ENCODE peak calls at places on chromosomes 6 and 20, in ten cellular contexts. One of them, this sample, is unnamed.
A peak's percentile ranks its signal among the peaks of the same experiment; 100 is the strongest.

GRCh38 chr6:139135578-139136545 is 982 bp downstream of the HECA start:
- DNase-seq in fibroblast of lung: no peak
- DNase-seq in transverse colon: peak; percentile 78
- DNase-seq in left ventricle myocardium inferior: peak; percentile 78
- DNase-seq in CD4-positive, alpha-beta T cell: peak; percentile 59
- DNase-seq in AG04450: no peak
- DNase-seq in HCT116: no peak
- DNase-seq in tibial nerve: no peak
- DNase-seq in heart left ventricle: peak; percentile 91
- DNase-seq in spleen: peak; percentile 97
- DNase-seq in this sample: no peak

GRCh38 chr20:1803216-1804128 is 91.7 kb upstream of the SIRPA start:
- DNase-seq in fibroblast of lung: peak; percentile 77
- DNase-seq in transverse colon: peak; percentile 58
- DNase-seq in left ventricle myocardium inferior: peak; percentile 72
- DNase-seq in CD4-positive, alpha-beta T cell: no peak
- DNase-seq in AG04450: no peak
- DNase-seq in HCT116: no peak
- DNase-seq in tibial nerve: no peak
- DNase-seq in heart left ventricle: peak; percentile 86
- DNase-seq in spleen: peak; percentile 96
- DNase-seq in this sample: no peak

GRCh38 chr6:157157228-157157627 is 166.1 kb downstream of the TMEM242 start:
- DNase-seq in fibroblast of lung: no peak
- DNase-seq in transverse colon: no peak
- DNase-seq in left ventricle myocardium inferior: no peak
- DNase-seq in CD4-positive, alpha-beta T cell: no peak
- DNase-seq in AG04450: no peak
- DNase-seq in HCT116: no peak
- DNase-seq in tibial nerve: no peak
- DNase-seq in heart left ventricle: no peak
- DNase-seq in spleen: no peak
- DNase-seq in this sample: no peak

GRCh38 chr20:8414611-8415274 is 282.7 kb downstream of the PLCB1 start:
- DNase-seq in fibroblast of lung: peak; percentile 78
- DNase-seq in transverse colon: no peak
- DNase-seq in left ventricle myocardium inferior: no peak
- DNase-seq in CD4-positive, alpha-beta T cell: no peak
- DNase-seq in AG04450: no peak
- DNase-seq in HCT116: peak; percentile 6
- DNase-seq in tibial nerve: no peak
- DNase-seq in heart left ventricle: no peak
- DNase-seq in spleen: no peak
- DNase-seq in this sample: no peak

GRCh38 chr6:24492475-24492874 is 2.3 kb upstream of the ALDH5A1 start:
- DNase-seq in fibroblast of lung: peak; percentile 16
- DNase-seq in transverse colon: peak; percentile 23
- DNase-seq in left ventricle myocardium inferior: no peak
- DNase-seq in CD4-positive, alpha-beta T cell: no peak
- DNase-seq in AG04450: no peak
- DNase-seq in HCT116: no peak
- DNase-seq in tibial nerve: no peak
- DNase-seq in heart left ventricle: no peak
- DNase-seq in spleen: no peak
- DNase-seq in this sample: no peak

GRCh38 chr6:23526519-23526918 is 599.5 kb upstream of the NRSN1 start:
- DNase-seq in fibroblast of lung: no peak
- DNase-seq in transverse colon: no peak
- DNase-seq in left ventricle myocardium inferior: no peak
- DNase-seq in CD4-positive, alpha-beta T cell: no peak
- DNase-seq in AG04450: no peak
- DNase-seq in HCT116: no peak
- DNase-seq in tibial nerve: no peak
- DNase-seq in heart left ventricle: no peak
- DNase-seq in spleen: no peak
- DNase-seq in this sample: no peak

GRCh38 chr6:18432180-18432579 is 45.0 kb downstream of the RNF144B start:
- DNase-seq in fibroblast of lung: peak; percentile 76
- DNase-seq in transverse colon: no peak
- DNase-seq in left ventricle myocardium inferior: no peak
- DNase-seq in CD4-positive, alpha-beta T cell: no peak
- DNase-seq in AG04450: peak; percentile 27
- DNase-seq in HCT116: no peak
- DNase-seq in tibial nerve: no peak
- DNase-seq in heart left ventricle: no peak
- DNase-seq in spleen: no peak
- DNase-seq in this sample: no peak

GRCh38 chr6:71404145-71404966 is 115.7 kb downstream of the OGFRL1 start:
- DNase-seq in fibroblast of lung: peak; percentile 93
- DNase-seq in transverse colon: no peak
- DNase-seq in left ventricle myocardium inferior: no peak
- DNase-seq in CD4-positive, alpha-beta T cell: no peak
- DNase-seq in AG04450: peak; percentile 38
- DNase-seq in HCT116: peak; percentile 51
- DNase-seq in tibial nerve: no peak
- DNase-seq in heart left ventricle: no peak
- DNase-seq in spleen: no peak
- DNase-seq in this sample: no peak

GRCh38 chr6:106146852-106147351 is 60.8 kb downstream of the PRDM1 start:
- DNase-seq in fibroblast of lung: peak; percentile 63
- DNase-seq in transverse colon: no peak
- DNase-seq in left ventricle myocardium inferior: no peak
- DNase-seq in CD4-positive, alpha-beta T cell: no peak
- DNase-seq in AG04450: no peak
- DNase-seq in HCT116: no peak
- DNase-seq in tibial nerve: no peak
- DNase-seq in heart left ventricle: no peak
- DNase-seq in spleen: no peak
- DNase-seq in this sample: no peak

GRCh38 chr6:152598858-152599537 is 38.2 kb downstream of the SYNE1 start:
- DNase-seq in fibroblast of lung: no peak
- DNase-seq in transverse colon: no peak
- DNase-seq in left ventricle myocardium inferior: no peak
- DNase-seq in CD4-positive, alpha-beta T cell: no peak
- DNase-seq in AG04450: no peak
- DNase-seq in HCT116: no peak
- DNase-seq in tibial nerve: no peak
- DNase-seq in heart left ventricle: no peak
- DNase-seq in spleen: no peak
- DNase-seq in this sample: no peak

GRCh38 chr20:45370571-45371204 is 7.4 kb downstream of the TP53TG5 start:
- DNase-seq in fibroblast of lung: no peak
- DNase-seq in transverse colon: no peak
- DNase-seq in left ventricle myocardium inferior: no peak
- DNase-seq in CD4-positive, alpha-beta T cell: no peak
- DNase-seq in AG04450: no peak
- DNase-seq in HCT116: no peak
- DNase-seq in tibial nerve: no peak
- DNase-seq in heart left ventricle: no peak
- DNase-seq in spleen: no peak
- DNase-seq in this sample: no peak

GRCh38 chr6:144725731-144726522 is 440.8 kb downstream of the UTRN start:
- DNase-seq in fibroblast of lung: peak; percentile 61
- DNase-seq in transverse colon: no peak
- DNase-seq in left ventricle myocardium inferior: peak; percentile 21
- DNase-seq in CD4-positive, alpha-beta T cell: no peak
- DNase-seq in AG04450: no peak
- DNase-seq in HCT116: no peak
- DNase-seq in tibial nerve: no peak
- DNase-seq in heart left ventricle: no peak
- DNase-seq in spleen: no peak
- DNase-seq in this sample: no peak

GRCh38 chr6:115838763-115839401 is 221.8 kb downstream of the FRK start:
- DNase-seq in fibroblast of lung: no peak
- DNase-seq in transverse colon: peak; percentile 14
- DNase-seq in left ventricle myocardium inferior: no peak
- DNase-seq in CD4-positive, alpha-beta T cell: no peak
- DNase-seq in AG04450: no peak
- DNase-seq in HCT116: peak; percentile 55
- DNase-seq in tibial nerve: no peak
- DNase-seq in heart left ventricle: no peak
- DNase-seq in spleen: no peak
- DNase-seq in this sample: no peak

GRCh38 chr6:167706313-167707109 is 120.2 kb upstream of the AFDN start:
- DNase-seq in fibroblast of lung: no peak
- DNase-seq in transverse colon: no peak
- DNase-seq in left ventricle myocardium inferior: no peak
- DNase-seq in CD4-positive, alpha-beta T cell: peak; percentile 35
- DNase-seq in AG04450: no peak
- DNase-seq in HCT116: no peak
- DNase-seq in tibial nerve: no peak
- DNase-seq in heart left ventricle: no peak
- DNase-seq in spleen: peak; percentile 72
- DNase-seq in this sample: no peak

GRCh38 chr20:3808141-3808479 is 12.0 kb downstream of the CDC25B start:
- DNase-seq in fibroblast of lung: peak; percentile 93
- DNase-seq in transverse colon: peak; percentile 89
- DNase-seq in left ventricle myocardium inferior: peak; percentile 80
- DNase-seq in CD4-positive, alpha-beta T cell: no peak
- DNase-seq in AG04450: peak; percentile 92
- DNase-seq in HCT116: peak; percentile 80
- DNase-seq in tibial nerve: peak; percentile 80
- DNase-seq in heart left ventricle: peak; percentile 80
- DNase-seq in spleen: peak; percentile 84
- DNase-seq in this sample: peak; percentile 94

GRCh38 chr20:43983904-43984361 is 69.3 kb downstream of the TOX2 start:
- DNase-seq in fibroblast of lung: peak; percentile 40
- DNase-seq in transverse colon: no peak
- DNase-seq in left ventricle myocardium inferior: no peak
- DNase-seq in CD4-positive, alpha-beta T cell: no peak
- DNase-seq in AG04450: no peak
- DNase-seq in HCT116: no peak
- DNase-seq in tibial nerve: no peak
- DNase-seq in heart left ventricle: no peak
- DNase-seq in spleen: no peak
- DNase-seq in this sample: no peak

GRCh38 chr6:14035448-14035847 is 82.1 kb upstream of the CD83 start:
- DNase-seq in fibroblast of lung: peak; percentile 98
- DNase-seq in transverse colon: no peak
- DNase-seq in left ventricle myocardium inferior: no peak
- DNase-seq in CD4-positive, alpha-beta T cell: no peak
- DNase-seq in AG04450: peak; percentile 94
- DNase-seq in HCT116: no peak
- DNase-seq in tibial nerve: no peak
- DNase-seq in heart left ventricle: no peak
- DNase-seq in spleen: no peak
- DNase-seq in this sample: no peak

GRCh38 chr6:14748679-14749078 is 497.2 kb upstream of the JARID2 start:
- DNase-seq in fibroblast of lung: no peak
- DNase-seq in transverse colon: no peak
- DNase-seq in left ventricle myocardium inferior: no peak
- DNase-seq in CD4-positive, alpha-beta T cell: no peak
- DNase-seq in AG04450: no peak
- DNase-seq in HCT116: no peak
- DNase-seq in tibial nerve: no peak
- DNase-seq in heart left ventricle: no peak
- DNase-seq in spleen: no peak
- DNase-seq in this sample: no peak

DNA sequence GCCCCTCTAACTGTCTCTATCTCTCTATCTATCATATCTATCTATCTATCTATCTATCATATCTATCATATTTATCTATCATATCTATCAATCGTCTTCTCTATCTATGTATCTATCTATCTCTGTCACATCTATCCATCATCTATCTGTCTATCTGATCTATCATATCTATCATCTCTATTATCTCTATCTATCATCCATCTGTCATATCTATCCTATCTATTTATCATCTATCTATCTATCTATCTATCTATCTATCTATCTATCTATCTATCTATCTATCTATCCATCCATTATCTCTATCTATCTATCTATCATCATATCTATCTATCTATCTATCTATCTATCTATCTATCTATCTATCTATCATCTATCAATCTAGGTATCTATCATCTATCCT is 638.0 kb downstream of the DHX35 start:
- DNase-seq in fibroblast of lung: no peak
- DNase-seq in transverse colon: no peak
- DNase-seq in left ventricle myocardium inferior: no peak
- DNase-seq in CD4-positive, alpha-beta T cell: no peak
- DNase-seq in AG04450: no peak
- DNase-seq in HCT116: no peak
- DNase-seq in tibial nerve: no peak
- DNase-seq in heart left ventricle: no peak
- DNase-seq in spleen: no peak
- DNase-seq in this sample: no peak
- H3K9me3 ChIP-seq in fibroblast of lung: no peaks in the 10 kb centered on the region
- H3K9me3 ChIP-seq in transverse colon: no peaks in the 10 kb centered on the region
- H3K9me3 ChIP-seq in left ventricle myocardium inferior: no peaks in the 10 kb centered on the region
- H3K9me3 ChIP-seq in CD4-positive, alpha-beta T cell: no peaks in the 10 kb centered on the region
- H3K9me3 ChIP-seq in AG04450: no peaks in the 10 kb centered on the region
- H3K9me3 ChIP-seq in HCT116: no peaks in the 10 kb centered on the region
- H3K9me3 ChIP-seq in tibial nerve: no peaks in the 10 kb centered on the region
- H3K9me3 ChIP-seq in heart left ventricle: no peaks in the 10 kb centered on the region
- H3K9me3 ChIP-seq in spleen: no peaks in the 10 kb centered on the region
- H3K9me3 ChIP-seq in this sample: no peaks in the 10 kb centered on the region

DNA sequence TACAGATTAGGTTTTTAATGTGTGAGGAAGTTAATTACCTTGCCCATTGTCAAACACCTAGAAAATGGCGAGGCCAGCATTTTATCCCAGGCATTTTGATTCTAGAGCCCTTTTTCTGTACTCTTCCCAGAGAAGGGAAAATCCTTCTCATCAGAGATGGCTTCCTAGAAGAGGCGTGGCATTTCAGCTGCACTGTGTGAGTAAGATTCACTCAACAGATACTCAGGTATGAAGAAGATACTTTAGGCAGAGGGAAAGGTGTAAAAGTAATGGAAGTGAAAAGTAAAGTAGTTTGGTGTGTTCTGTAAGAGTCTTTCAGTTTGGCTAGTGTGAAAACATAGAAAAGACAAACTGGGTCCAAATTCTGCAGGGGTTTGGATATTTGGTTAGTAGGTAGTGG is 113.8 kb downstream of the MAP3K4 start:
- DNase-seq in fibroblast of lung: no peak
- DNase-seq in transverse colon: no peak
- DNase-seq in left ventricle myocardium inferior: no peak
- DNase-seq in CD4-positive, alpha-beta T cell: no peak
- DNase-seq in AG04450: no peak
- DNase-seq in HCT116: no peak
- DNase-seq in tibial nerve: no peak
- DNase-seq in heart left ventricle: no peak
- DNase-seq in spleen: no peak
- DNase-seq in this sample: no peak
- H3K27ac ChIP-seq in fibroblast of lung: no peak overlapping the region
- H3K27ac ChIP-seq in transverse colon: no peak overlapping the region
- H3K27ac ChIP-seq in left ventricle myocardium inferior: no peak overlapping the region
- H3K27ac ChIP-seq in CD4-positive, alpha-beta T cell: no peak overlapping the region
- H3K27ac ChIP-seq in AG04450: no peak overlapping the region
- H3K27ac ChIP-seq in HCT116: no peak overlapping the region
- H3K27ac ChIP-seq in tibial nerve: no peak overlapping the region
- H3K27ac ChIP-seq in heart left ventricle: no peak overlapping the region
- H3K27ac ChIP-seq in spleen: no peak overlapping the region
- H3K27ac ChIP-seq in this sample: peak overlapping the region; percentile 31

GRCh38 chr6:124798942-124799496 is 163.2 kb upstream of the RNF217 start:
- DNase-seq in fibroblast of lung: no peak
- DNase-seq in transverse colon: no peak
- DNase-seq in left ventricle myocardium inferior: no peak
- DNase-seq in CD4-positive, alpha-beta T cell: no peak
- DNase-seq in AG04450: no peak
- DNase-seq in HCT116: no peak
- DNase-seq in tibial nerve: no peak
- DNase-seq in heart left ventricle: no peak
- DNase-seq in spleen: no peak
- DNase-seq in this sample: no peak
- TF ChIP-seq CTCF in fibroblast of lung: no peak
- TF ChIP-seq CTCF in transverse colon: no peak
- TF ChIP-seq CTCF in left ventricle myocardium inferior: no peak
- TF ChIP-seq CTCF in CD4-positive, alpha-beta T cell: no peak
- TF ChIP-seq CTCF in AG04450: no peak
- TF ChIP-seq CTCF in HCT116: no peak
- TF ChIP-seq CTCF in tibial nerve: no peak
- TF ChIP-seq CTCF in heart left ventricle: no peak
- TF ChIP-seq CTCF in spleen: no peak
- TF ChIP-seq CTCF in this sample: peak; percentile 42

GRCh38 chr20:29408034-29408695 is 1849.3 kb upstream of the DEFB115 start:
- DNase-seq in fibroblast of lung: no peak
- DNase-seq in transverse colon: no peak
- DNase-seq in left ventricle myocardium inferior: no peak
- DNase-seq in CD4-positive, alpha-beta T cell: no peak
- DNase-seq in AG04450: no peak
- DNase-seq in HCT116: no peak
- DNase-seq in tibial nerve: no peak
- DNase-seq in heart left ventricle: no peak
- DNase-seq in spleen: no peak
- DNase-seq in this sample: no peak
- H3K9me3 ChIP-seq in fibroblast of lung: no peaks in the 10 kb centered on the region
- H3K9me3 ChIP-seq in transverse colon: no peaks in the 10 kb centered on the region
- H3K9me3 ChIP-seq in left ventricle myocardium inferior: no peaks in the 10 kb centered on the region
- H3K9me3 ChIP-seq in CD4-positive, alpha-beta T cell: peaks cover 4% of the 10 kb centered on the region
- H3K9me3 ChIP-seq in AG04450: peaks cover 55% of the 10 kb centered on the region
- H3K9me3 ChIP-seq in HCT116: no peaks in the 10 kb centered on the region
- H3K9me3 ChIP-seq in tibial nerve: no peaks in the 10 kb centered on the region
- H3K9me3 ChIP-seq in heart left ventricle: no peaks in the 10 kb centered on the region
- H3K9me3 ChIP-seq in spleen: no peaks in the 10 kb centered on the region
- H3K9me3 ChIP-seq in this sample: peaks cover 7% of the 10 kb centered on the region

This sample was measured in RWPE2.